ENCODE peak calls at places on chromosome 17, in five cellular contexts. One of them, this sample, is unnamed.

GRCh38 chr17:76995352-76996105 is 127.3 kb downstream of the MGAT5B start:
- DNase-seq in pancreas: no peak
- DNase-seq in PC-3: no peak
- DNase-seq in transverse colon: no peak
- DNase-seq in foreskin keratinocyte: no peak
- DNase-seq in this sample: no peak

GRCh38 chr17:61065263-61065773 is 334.3 kb upstream of the TBX2 start:
- DNase-seq in PC-3: no peak
- DNase-seq in pancreas: no peak
- DNase-seq in transverse colon: no peak
- DNase-seq in foreskin keratinocyte: no peak
- DNase-seq in this sample: peak; percentile 62

GRCh38 chr17:79627766-79628690 is 17.2 kb upstream of the RBFOX3 start:
- DNase-seq in PC-3: no peak
- DNase-seq in transverse colon: no peak
- DNase-seq in pancreas: no peak
- DNase-seq in foreskin keratinocyte: no peak
- DNase-seq in this sample: no peak

GRCh38 chr17:43118679-43119615 is 6.2 kb downstream of the BRCA1 start:
- DNase-seq in transverse colon: no peak
- DNase-seq in pancreas: no peak
- DNase-seq in foreskin keratinocyte: no peak
- DNase-seq in PC-3: no peak
- DNase-seq in this sample: no peak

GRCh38 chr17:78307887-78308633 is 51.8 kb downstream of the SOCS3 start:
- DNase-seq in transverse colon: no peak
- DNase-seq in foreskin keratinocyte: no peak
- DNase-seq in pancreas: peak; percentile 87
- DNase-seq in PC-3: peak; percentile 56
- DNase-seq in this sample: no peak

GRCh38 chr17:13631541-13631940 is 29.8 kb upstream of the HS3ST3A1 start:
- DNase-seq in foreskin keratinocyte: no peak
- DNase-seq in transverse colon: no peak
- DNase-seq in pancreas: no peak
- DNase-seq in PC-3: peak; percentile 50
- DNase-seq in this sample: no peak

GRCh38 chr17:38557836-38558750 is 47.7 kb downstream of the SRCIN1 start:
- DNase-seq in pancreas: peak; percentile 97
- DNase-seq in PC-3: peak; percentile 94
- DNase-seq in transverse colon: peak; percentile 95
- DNase-seq in foreskin keratinocyte: peak; percentile 73
- DNase-seq in this sample: peak; percentile 85

GRCh38 chr17:45139533-45139920 is 4.0 kb downstream of the ACBD4 start:
- DNase-seq in transverse colon: no peak
- DNase-seq in pancreas: peak; percentile 12
- DNase-seq in foreskin keratinocyte: no peak
- DNase-seq in PC-3: no peak
- DNase-seq in this sample: no peak

GRCh38 chr17:83121921-83122820 is 42.8 kb downstream of the METRNL start:
- DNase-seq in PC-3: no peak
- DNase-seq in foreskin keratinocyte: no peak
- DNase-seq in transverse colon: no peak
- DNase-seq in pancreas: no peak
- DNase-seq in this sample: no peak

GRCh38 chr17:37425268-37425667 is 18.6 kb downstream of the TADA2A start:
- DNase-seq in foreskin keratinocyte: no peak
- DNase-seq in transverse colon: no peak
- DNase-seq in pancreas: no peak
- DNase-seq in PC-3: no peak
- DNase-seq in this sample: no peak

GRCh38 chr17:58535431-58535830 is 21.0 kb upstream of the MTMR4 start:
- DNase-seq in PC-3: peak; percentile 70
- DNase-seq in transverse colon: no peak
- DNase-seq in foreskin keratinocyte: no peak
- DNase-seq in pancreas: no peak
- DNase-seq in this sample: peak; percentile 62

GRCh38 chr17:76834889-76835288 is 33.3 kb upstream of the MGAT5B start:
- DNase-seq in transverse colon: no peak
- DNase-seq in foreskin keratinocyte: no peak
- DNase-seq in pancreas: no peak
- DNase-seq in PC-3: no peak
- DNase-seq in this sample: no peak

GRCh38 chr17:9409026-9409425 is 166.6 kb downstream of the STX8 start:
- DNase-seq in transverse colon: no peak
- DNase-seq in pancreas: no peak
- DNase-seq in foreskin keratinocyte: no peak
- DNase-seq in PC-3: peak; percentile 20
- DNase-seq in this sample: no peak

GRCh38 chr17:43406676-43407645 is 8.2 kb downstream of the ARL4D start:
- DNase-seq in transverse colon: no peak
- DNase-seq in PC-3: no peak
- DNase-seq in foreskin keratinocyte: no peak
- DNase-seq in pancreas: no peak
- DNase-seq in this sample: peak; percentile 82

GRCh38 chr17:71361691-71362450 is 758.9 kb upstream of the SOX9 start:
- DNase-seq in foreskin keratinocyte: no peak
- DNase-seq in PC-3: no peak
- DNase-seq in pancreas: no peak
- DNase-seq in transverse colon: no peak
- DNase-seq in this sample: peak; percentile 84

GRCh38 chr17:20206591-20206990 is 197.4 kb downstream of the SPECC1 start:
- DNase-seq in transverse colon: no peak
- DNase-seq in pancreas: no peak
- DNase-seq in PC-3: peak; percentile 91
- DNase-seq in foreskin keratinocyte: peak; percentile 61
- DNase-seq in this sample: peak; percentile 85

GRCh38 chr17:62030264-62030663 is 34.8 kb downstream of the MED13 start:
- DNase-seq in transverse colon: no peak
- DNase-seq in foreskin keratinocyte: no peak
- DNase-seq in pancreas: no peak
- DNase-seq in PC-3: no peak
- DNase-seq in this sample: no peak

GRCh38 chr17:29840884-29841283 is 89.1 kb downstream of the SSH2 start:
- DNase-seq in foreskin keratinocyte: no peak
- DNase-seq in PC-3: peak; percentile 20
- DNase-seq in pancreas: no peak
- DNase-seq in transverse colon: no peak
- DNase-seq in this sample: peak; percentile 73

GRCh38 chr17:60767744-60768308 is 90.2 kb downstream of the BCAS3 start:
- DNase-seq in PC-3: no peak
- DNase-seq in pancreas: no peak
- DNase-seq in transverse colon: no peak
- DNase-seq in foreskin keratinocyte: no peak
- DNase-seq in this sample: no peak

GRCh38 chr17:15944720-15945492 is at the start of gene ADORA2B:
- DNase-seq in pancreas: peak; percentile 86
- DNase-seq in PC-3: peak; percentile 86
- DNase-seq in foreskin keratinocyte: no peak
- DNase-seq in transverse colon: peak; percentile 76
- DNase-seq in this sample: peak; percentile 77

GRCh38 chr17:31052187-31052889 is 42.4 kb upstream of the NF1 start:
- DNase-seq in transverse colon: no peak
- DNase-seq in pancreas: no peak
- DNase-seq in PC-3: peak; percentile 76
- DNase-seq in foreskin keratinocyte: peak; percentile 96
- DNase-seq in this sample: peak; percentile 99

DNA sequence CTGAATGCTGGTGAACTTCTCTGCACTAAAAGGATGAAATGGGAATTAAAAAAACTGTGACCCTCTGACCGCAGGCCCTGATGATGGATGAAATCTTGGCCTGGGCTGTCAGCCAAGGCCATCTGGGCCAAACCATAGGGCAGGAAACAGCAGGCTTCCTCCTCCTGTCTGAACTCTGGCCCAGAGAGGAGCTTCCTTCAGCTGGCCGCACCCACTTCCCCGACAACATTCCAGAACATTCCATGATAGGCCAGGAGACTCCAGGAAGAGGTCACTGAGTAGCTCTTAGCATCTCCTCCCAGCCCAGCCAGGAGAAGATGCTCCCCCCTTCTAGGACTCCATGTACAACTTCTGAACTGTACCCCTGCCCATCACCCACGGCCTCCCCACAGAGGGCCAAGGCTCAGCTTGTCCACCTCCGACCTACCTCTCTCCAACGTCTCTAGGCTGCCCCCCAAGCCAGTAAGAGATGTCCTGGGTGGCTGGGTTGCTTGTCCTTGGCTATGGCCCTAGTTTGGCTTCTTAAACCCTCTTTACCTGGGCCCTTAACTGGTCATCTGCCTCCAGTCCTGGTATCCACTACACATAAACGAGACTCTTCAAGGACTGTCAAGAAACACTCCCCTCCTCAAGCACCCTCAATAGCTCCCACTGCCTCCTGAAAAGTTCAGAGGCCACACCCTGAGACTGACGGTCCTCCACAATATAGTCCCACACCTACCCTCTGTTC is 1.7 kb downstream of the RPH3AL start:
- DNase-seq in foreskin keratinocyte: peak; percentile 45
- DNase-seq in PC-3: peak; percentile 77
- DNase-seq in transverse colon: peak; percentile 90
- DNase-seq in pancreas: no peak
- DNase-seq in this sample: peak; percentile 53
- H3K27ac ChIP-seq in foreskin keratinocyte: no peak overlapping the region
- H3K27ac ChIP-seq in PC-3: peak overlapping the region; percentile 94
- H3K27ac ChIP-seq in transverse colon: peak overlapping the region; percentile 94
- H3K27ac ChIP-seq in pancreas: peak overlapping the region; percentile 95
- H3K27ac ChIP-seq in this sample: no peak overlapping the region

GRCh38 chr17:4788159-4788806 is 481 bp upstream of the GLTPD2 start:
- DNase-seq in transverse colon: no peak
- DNase-seq in foreskin keratinocyte: no peak
- DNase-seq in pancreas: peak; percentile 3
- DNase-seq in PC-3: no peak
- DNase-seq in this sample: no peak

GRCh38 chr17:4789701-4789950 is 862 bp downstream of the GLTPD2 start:
- DNase-seq in pancreas: no peak
- DNase-seq in foreskin keratinocyte: no peak
- DNase-seq in transverse colon: no peak
- DNase-seq in PC-3: no peak
- DNase-seq in this sample: no peak

GRCh38 chr17:4790705-4791088 is 1.9 kb downstream of the GLTPD2 start:
- DNase-seq in transverse colon: no peak
- DNase-seq in foreskin keratinocyte: no peak
- DNase-seq in PC-3: no peak
- DNase-seq in pancreas: no peak
- DNase-seq in this sample: no peak

GRCh38 chr17:4788807-4789700 is at the start of gene GLTPD2:
- DNase-seq in pancreas: peak; percentile 78
- DNase-seq in foreskin keratinocyte: no peak
- DNase-seq in transverse colon: peak; percentile 19
- DNase-seq in PC-3: no peak
- DNase-seq in this sample: no peak

DNA sequence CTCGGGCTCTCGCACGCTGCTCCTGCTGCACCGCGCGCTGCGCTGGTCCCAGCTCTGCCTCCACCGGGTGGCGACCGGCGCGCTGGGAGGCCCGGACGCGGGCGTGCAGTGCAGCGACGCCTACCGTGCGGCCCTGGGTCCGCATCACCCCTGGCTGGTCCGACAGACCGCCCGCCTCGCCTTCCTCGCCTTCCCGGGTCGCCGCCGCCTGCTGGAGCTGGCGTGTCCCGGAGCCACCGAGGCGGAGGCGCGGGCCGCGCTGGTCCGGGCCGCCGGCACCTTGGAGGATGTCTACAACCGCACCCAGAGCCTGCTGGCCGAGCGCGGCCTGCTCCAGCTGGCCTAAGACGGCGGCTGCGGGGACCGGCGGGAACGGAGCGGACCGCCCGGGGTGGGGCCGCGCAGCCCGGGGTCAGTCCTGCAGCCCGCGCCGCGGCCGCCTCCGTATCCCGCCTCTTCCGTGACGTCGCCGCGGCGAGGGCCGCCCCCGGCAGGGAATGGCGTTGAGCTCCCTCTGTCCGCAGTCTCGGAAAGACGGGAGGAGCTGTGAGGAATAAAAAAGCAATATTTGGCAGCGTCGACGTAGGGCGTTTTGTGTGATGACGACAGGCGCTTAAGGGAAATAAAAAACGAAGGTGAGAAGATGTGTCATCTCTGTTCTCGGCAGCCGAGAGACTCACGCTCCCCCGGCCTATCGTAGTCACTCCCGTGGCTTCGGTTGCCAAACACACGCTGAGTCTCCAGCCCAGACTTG is 1.4 kb downstream of the GLTPD2 start:
- DNase-seq in transverse colon: peak; percentile 91
- DNase-seq in PC-3: peak; percentile 78
- DNase-seq in foreskin keratinocyte: peak; percentile 89
- DNase-seq in pancreas: peak; percentile 94
- DNase-seq in this sample: peak; percentile 89
- H3K27ac ChIP-seq in transverse colon: peak overlapping the region; percentile 97
- H3K27ac ChIP-seq in PC-3: peak overlapping the region; percentile 77
- H3K27ac ChIP-seq in foreskin keratinocyte: peak overlapping the region; percentile 83
- H3K27ac ChIP-seq in pancreas: peak overlapping the region; percentile 93
- H3K27ac ChIP-seq in this sample: peak overlapping the region; percentile 78

DNA sequence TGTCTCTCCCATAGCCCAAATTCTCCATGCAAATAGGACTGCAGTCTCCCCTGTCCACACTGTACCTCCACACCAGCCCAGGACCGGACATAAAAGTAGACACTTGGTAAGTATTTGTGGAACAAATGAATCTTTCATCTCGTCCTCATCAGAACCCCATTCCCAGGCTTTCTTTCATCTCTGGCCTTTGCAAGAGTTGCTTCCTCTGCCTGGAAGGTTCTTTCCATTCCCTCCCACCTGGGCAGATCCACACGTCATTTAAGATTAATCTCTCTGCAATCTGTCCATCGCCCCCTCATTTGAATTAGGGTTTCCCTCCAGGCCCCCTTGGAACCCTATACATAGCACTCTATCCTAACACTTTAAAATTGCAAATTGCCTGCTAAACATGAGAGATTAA is 3.9 kb upstream of the NXPH3 start:
- DNase-seq in transverse colon: no peak
- DNase-seq in foreskin keratinocyte: no peak
- DNase-seq in pancreas: no peak
- DNase-seq in PC-3: no peak
- DNase-seq in this sample: no peak
- H3K27ac ChIP-seq in transverse colon: no peak overlapping the region
- H3K27ac ChIP-seq in foreskin keratinocyte: no peak overlapping the region
- H3K27ac ChIP-seq in pancreas: no peak overlapping the region
- H3K27ac ChIP-seq in PC-3: no peak overlapping the region
- H3K27ac ChIP-seq in this sample: no peak overlapping the region

DNA sequence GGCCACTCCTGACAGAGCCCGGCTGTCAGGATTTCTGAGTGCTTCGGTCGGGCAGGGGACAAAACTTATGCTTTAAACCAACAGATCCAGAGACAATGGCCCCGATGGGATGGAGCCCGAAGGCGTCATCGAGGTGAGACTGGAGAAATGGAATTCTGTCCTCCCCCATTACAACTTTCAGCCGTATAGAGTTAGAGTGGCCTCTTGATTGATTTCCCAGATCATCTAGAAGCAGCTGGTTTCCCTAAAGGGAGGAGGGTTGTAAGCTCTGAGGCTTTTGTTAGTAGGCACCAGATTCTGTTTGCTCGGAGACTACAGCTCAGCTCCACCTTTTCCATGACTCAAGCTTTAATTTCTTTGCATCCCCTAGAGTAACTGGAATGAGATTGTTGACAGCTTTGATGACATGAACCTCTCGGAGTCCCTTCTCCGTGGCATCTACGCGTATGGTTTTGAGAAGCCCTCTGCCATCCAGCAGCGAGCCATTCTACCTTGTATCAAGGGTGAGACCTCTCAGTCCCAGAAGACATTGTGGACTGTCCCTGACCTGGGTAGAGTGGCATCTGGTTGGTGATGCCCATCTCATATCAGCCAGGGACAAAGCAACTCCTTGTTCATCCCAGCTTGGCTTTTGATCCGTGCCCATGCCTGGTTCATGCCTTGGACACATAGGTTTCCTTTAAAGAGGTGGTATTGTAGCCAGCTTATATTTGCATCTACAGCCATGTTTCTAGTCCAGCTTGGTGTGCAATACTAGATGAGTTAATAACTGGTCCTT is 5.1 kb upstream of the CD68 start:
- DNase-seq in PC-3: no peak
- DNase-seq in transverse colon: no peak
- DNase-seq in foreskin keratinocyte: no peak
- DNase-seq in pancreas: no peak
- DNase-seq in this sample: peak; percentile 39
- H3K27ac ChIP-seq in PC-3: peak overlapping the region; percentile 89
- H3K27ac ChIP-seq in transverse colon: peak overlapping the region; percentile 96
- H3K27ac ChIP-seq in foreskin keratinocyte: peak overlapping the region; percentile 78
- H3K27ac ChIP-seq in pancreas: peak overlapping the region; percentile 91
- H3K27ac ChIP-seq in this sample: peak overlapping the region; percentile 98